ENCODE peak calls at places on chromosomes 3 and 15, in seven cellular contexts. One of them, this sample, is unnamed.

GRCh38 chr15:46918462-46919125 is 798.7 kb upstream of the SEMA6D start:
- DNase-seq in cardiac muscle cell: no peak
- DNase-seq in colonic mucosa: no peak
- DNase-seq in GM10248: no peak
- DNase-seq in fibroblast of pulmonary artery: no peak
- DNase-seq in CD4-positive, alpha-beta T cell: no peak
- DNase-seq in GM12865: no peak
- DNase-seq in this sample: no peak

GRCh38 chr3:171420667-171421066 is 39.5 kb downstream of the TNIK start:
- DNase-seq in CD4-positive, alpha-beta T cell: no peak
- DNase-seq in GM12865: no peak
- DNase-seq in colonic mucosa: no peak
- DNase-seq in cardiac muscle cell: no peak
- DNase-seq in fibroblast of pulmonary artery: peak; percentile 74
- DNase-seq in GM10248: no peak
- DNase-seq in this sample: no peak

GRCh38 chr3:55935241-55935640 is 448.1 kb upstream of the WNT5A start:
- DNase-seq in GM12865: no peak
- DNase-seq in CD4-positive, alpha-beta T cell: no peak
- DNase-seq in fibroblast of pulmonary artery: no peak
- DNase-seq in GM10248: no peak
- DNase-seq in cardiac muscle cell: no peak
- DNase-seq in colonic mucosa: no peak
- DNase-seq in this sample: no peak

GRCh38 chr3:46668591-46668990 is 24.9 kb downstream of the ALS2CL start:
- DNase-seq in fibroblast of pulmonary artery: no peak
- DNase-seq in GM10248: no peak
- DNase-seq in colonic mucosa: no peak
- DNase-seq in GM12865: no peak
- DNase-seq in CD4-positive, alpha-beta T cell: no peak
- DNase-seq in cardiac muscle cell: no peak
- DNase-seq in this sample: no peak

GRCh38 chr3:14525685-14526631 is 14.2 kb downstream of the GRIP2 start:
- DNase-seq in CD4-positive, alpha-beta T cell: no peak
- DNase-seq in GM10248: no peak
- DNase-seq in cardiac muscle cell: no peak
- DNase-seq in colonic mucosa: no peak
- DNase-seq in fibroblast of pulmonary artery: peak; percentile 31
- DNase-seq in GM12865: peak; percentile 7
- DNase-seq in this sample: peak; percentile 63

GRCh38 chr15:62985768-62986167 is 56.8 kb upstream of the TPM1 start:
- DNase-seq in colonic mucosa: no peak
- DNase-seq in GM10248: no peak
- DNase-seq in CD4-positive, alpha-beta T cell: no peak
- DNase-seq in cardiac muscle cell: no peak
- DNase-seq in GM12865: no peak
- DNase-seq in fibroblast of pulmonary artery: peak; percentile 60
- DNase-seq in this sample: no peak

GRCh38 chr3:47780727-47781325 is 867 bp downstream of the SMARCC1 start:
- DNase-seq in CD4-positive, alpha-beta T cell: no peak
- DNase-seq in GM12865: no peak
- DNase-seq in cardiac muscle cell: no peak
- DNase-seq in GM10248: no peak
- DNase-seq in fibroblast of pulmonary artery: peak; percentile 23
- DNase-seq in colonic mucosa: no peak
- DNase-seq in this sample: no peak

GRCh38 chr15:63501256-63502089 is 2.9 kb upstream of the USP3 start:
- DNase-seq in CD4-positive, alpha-beta T cell: peak; percentile 28
- DNase-seq in fibroblast of pulmonary artery: peak; percentile 96
- DNase-seq in GM10248: no peak
- DNase-seq in GM12865: peak; percentile 78
- DNase-seq in cardiac muscle cell: peak; percentile 37
- DNase-seq in colonic mucosa: peak; percentile 88
- DNase-seq in this sample: peak; percentile 86

GRCh38 chr3:30659270-30660127 is 53.1 kb downstream of the TGFBR2 start:
- DNase-seq in GM10248: no peak
- DNase-seq in GM12865: no peak
- DNase-seq in CD4-positive, alpha-beta T cell: no peak
- DNase-seq in cardiac muscle cell: no peak
- DNase-seq in fibroblast of pulmonary artery: peak; percentile 91
- DNase-seq in colonic mucosa: no peak
- DNase-seq in this sample: peak; percentile 79

GRCh38 chr3:72230774-72231379 is 445.9 kb upstream of the PROK2 start:
- DNase-seq in GM10248: no peak
- DNase-seq in CD4-positive, alpha-beta T cell: no peak
- DNase-seq in colonic mucosa: no peak
- DNase-seq in fibroblast of pulmonary artery: no peak
- DNase-seq in cardiac muscle cell: no peak
- DNase-seq in GM12865: no peak
- DNase-seq in this sample: no peak

GRCh38 chr15:45199136-45199810 is 11.5 kb upstream of the SHF start:
- DNase-seq in colonic mucosa: peak; percentile 68
- DNase-seq in GM12865: peak; percentile 71
- DNase-seq in cardiac muscle cell: peak; percentile 37
- DNase-seq in GM10248: no peak
- DNase-seq in fibroblast of pulmonary artery: no peak
- DNase-seq in CD4-positive, alpha-beta T cell: peak; percentile 19
- DNase-seq in this sample: peak; percentile 44

GRCh38 chr3:61570813-61571212 is 9.4 kb downstream of the PTPRG start:
- DNase-seq in fibroblast of pulmonary artery: no peak
- DNase-seq in GM10248: no peak
- DNase-seq in colonic mucosa: no peak
- DNase-seq in GM12865: no peak
- DNase-seq in cardiac muscle cell: no peak
- DNase-seq in CD4-positive, alpha-beta T cell: no peak
- DNase-seq in this sample: no peak

GRCh38 chr3:40829876-40830275 is 305.1 kb downstream of the ZNF621 start:
- DNase-seq in colonic mucosa: no peak
- DNase-seq in fibroblast of pulmonary artery: no peak
- DNase-seq in CD4-positive, alpha-beta T cell: no peak
- DNase-seq in GM10248: no peak
- DNase-seq in cardiac muscle cell: no peak
- DNase-seq in GM12865: no peak
- DNase-seq in this sample: no peak

GRCh38 chr3:196377321-196377720 is 39.1 kb upstream of the TM4SF19 start:
- DNase-seq in CD4-positive, alpha-beta T cell: no peak
- DNase-seq in cardiac muscle cell: no peak
- DNase-seq in colonic mucosa: no peak
- DNase-seq in fibroblast of pulmonary artery: no peak
- DNase-seq in GM12865: no peak
- DNase-seq in GM10248: no peak
- DNase-seq in this sample: no peak

GRCh38 chr3:57370331-57370730 is 77.8 kb upstream of the ASB14 start:
- DNase-seq in GM10248: no peak
- DNase-seq in fibroblast of pulmonary artery: no peak
- DNase-seq in cardiac muscle cell: no peak
- DNase-seq in CD4-positive, alpha-beta T cell: no peak
- DNase-seq in GM12865: no peak
- DNase-seq in colonic mucosa: no peak
- DNase-seq in this sample: no peak

GRCh38 chr3:58214484-58215316 is 3.9 kb upstream of the DNASE1L3 start:
- DNase-seq in GM10248: peak; percentile 67
- DNase-seq in cardiac muscle cell: no peak
- DNase-seq in fibroblast of pulmonary artery: peak; percentile 39
- DNase-seq in GM12865: peak; percentile 90
- DNase-seq in CD4-positive, alpha-beta T cell: no peak
- DNase-seq in colonic mucosa: no peak
- DNase-seq in this sample: peak; percentile 99

GRCh38 chr3:156860873-156861272 is 34.7 kb downstream of the LEKR1 start:
- DNase-seq in colonic mucosa: no peak
- DNase-seq in cardiac muscle cell: no peak
- DNase-seq in GM12865: no peak
- DNase-seq in fibroblast of pulmonary artery: no peak
- DNase-seq in GM10248: no peak
- DNase-seq in CD4-positive, alpha-beta T cell: no peak
- DNase-seq in this sample: peak; percentile 17

GRCh38 chr3:64975138-64975537 is 287.3 kb upstream of the ADAMTS9 start:
- DNase-seq in colonic mucosa: no peak
- DNase-seq in cardiac muscle cell: no peak
- DNase-seq in GM12865: no peak
- DNase-seq in CD4-positive, alpha-beta T cell: no peak
- DNase-seq in GM10248: no peak
- DNase-seq in fibroblast of pulmonary artery: peak; percentile 20
- DNase-seq in this sample: peak; percentile 59

GRCh38 chr3:76134166-76134565 is 348.8 kb upstream of the ZNF717 start:
- DNase-seq in fibroblast of pulmonary artery: no peak
- DNase-seq in CD4-positive, alpha-beta T cell: no peak
- DNase-seq in GM12865: no peak
- DNase-seq in GM10248: no peak
- DNase-seq in cardiac muscle cell: no peak
- DNase-seq in colonic mucosa: no peak
- DNase-seq in this sample: peak; percentile 6

GRCh38 chr3:53229171-53229570 is 26.7 kb downstream of the TKT start:
- DNase-seq in fibroblast of pulmonary artery: no peak
- DNase-seq in cardiac muscle cell: no peak
- DNase-seq in GM10248: no peak
- DNase-seq in colonic mucosa: no peak
- DNase-seq in CD4-positive, alpha-beta T cell: no peak
- DNase-seq in GM12865: no peak
- DNase-seq in this sample: no peak

GRCh38 chr3:88282519-88283241 is 132.9 kb downstream of the C3orf38 start:
- DNase-seq in colonic mucosa: no peak
- DNase-seq in fibroblast of pulmonary artery: no peak
- DNase-seq in GM10248: no peak
- DNase-seq in CD4-positive, alpha-beta T cell: no peak
- DNase-seq in cardiac muscle cell: no peak
- DNase-seq in GM12865: no peak
- DNase-seq in this sample: no peak

GRCh38 chr3:126346466-126346865 is 10.7 kb downstream of the KLF15 start:
- DNase-seq in GM12865: no peak
- DNase-seq in CD4-positive, alpha-beta T cell: no peak
- DNase-seq in colonic mucosa: peak; percentile 6
- DNase-seq in fibroblast of pulmonary artery: no peak
- DNase-seq in GM10248: no peak
- DNase-seq in cardiac muscle cell: no peak
- DNase-seq in this sample: no peak

GRCh38 chr15:41417812-41418211 is 917 bp downstream of the RTF1 start:
- DNase-seq in cardiac muscle cell: peak; percentile 16
- DNase-seq in GM10248: no peak
- DNase-seq in GM12865: no peak
- DNase-seq in fibroblast of pulmonary artery: peak; percentile 15
- DNase-seq in colonic mucosa: no peak
- DNase-seq in CD4-positive, alpha-beta T cell: no peak
- DNase-seq in this sample: peak; percentile 12

GRCh38 chr3:133697960-133698359 is 36.2 kb upstream of the TOPBP1 start:
- DNase-seq in GM10248: no peak
- DNase-seq in cardiac muscle cell: no peak
- DNase-seq in colonic mucosa: no peak
- DNase-seq in CD4-positive, alpha-beta T cell: no peak
- DNase-seq in GM12865: no peak
- DNase-seq in fibroblast of pulmonary artery: no peak
- DNase-seq in this sample: no peak

GRCh38 chr3:169914321-169914720 is 2.9 kb downstream of the SAMD7 start:
- DNase-seq in fibroblast of pulmonary artery: peak; percentile 52
- DNase-seq in colonic mucosa: no peak
- DNase-seq in GM12865: no peak
- DNase-seq in CD4-positive, alpha-beta T cell: no peak
- DNase-seq in cardiac muscle cell: no peak
- DNase-seq in GM10248: no peak
- DNase-seq in this sample: peak; percentile 45

GRCh38 chr15:71278989-71279756 is 163.9 kb downstream of the THSD4 start:
- DNase-seq in CD4-positive, alpha-beta T cell: no peak
- DNase-seq in fibroblast of pulmonary artery: peak; percentile 98
- DNase-seq in cardiac muscle cell: no peak
- DNase-seq in GM10248: no peak
- DNase-seq in colonic mucosa: peak; percentile 75
- DNase-seq in GM12865: no peak
- DNase-seq in this sample: peak; percentile 94

GRCh38 chr15:87604857-87605446 is 651.6 kb downstream of the NTRK3 start:
- DNase-seq in GM10248: peak; percentile 3
- DNase-seq in GM12865: peak; percentile 15
- DNase-seq in CD4-positive, alpha-beta T cell: no peak
- DNase-seq in cardiac muscle cell: peak; percentile 41
- DNase-seq in colonic mucosa: no peak
- DNase-seq in fibroblast of pulmonary artery: peak; percentile 42
- DNase-seq in this sample: peak; percentile 41
- TF ChIP-seq CTCF in GM10248: peak; percentile 18
- TF ChIP-seq CTCF in GM12865: peak; percentile 52
- TF ChIP-seq CTCF in CD4-positive, alpha-beta T cell: no peak
- TF ChIP-seq CTCF in cardiac muscle cell: peak; percentile 66
- TF ChIP-seq CTCF in colonic mucosa: no peak
- TF ChIP-seq CTCF in fibroblast of pulmonary artery: peak; percentile 63
- TF ChIP-seq CTCF in this sample: peak; percentile 49

DNA sequence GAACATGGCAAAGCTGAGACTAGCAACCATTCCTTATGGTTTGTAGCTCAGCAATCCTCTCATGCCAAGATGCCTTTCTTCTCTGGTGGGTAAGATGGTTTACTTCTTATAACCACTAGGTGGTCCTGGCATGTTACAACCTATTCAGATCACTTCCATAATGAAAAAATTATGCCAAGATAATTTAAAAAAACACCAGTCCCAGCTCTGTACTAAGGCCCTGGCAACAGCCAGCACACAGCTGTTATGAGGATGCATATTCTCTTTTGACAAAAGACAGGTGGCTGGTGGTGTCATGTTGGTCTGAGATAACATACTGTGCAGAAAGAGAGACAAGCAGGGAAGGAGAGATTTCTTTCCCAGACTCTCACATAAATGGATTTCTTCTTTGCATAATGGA is 65.7 kb upstream of the FRMD4B start:
- DNase-seq in GM12865: no peak
- DNase-seq in cardiac muscle cell: peak; percentile 14
- DNase-seq in fibroblast of pulmonary artery: no peak
- DNase-seq in GM10248: no peak
- DNase-seq in colonic mucosa: no peak
- DNase-seq in CD4-positive, alpha-beta T cell: no peak
- DNase-seq in this sample: no peak
- TF ChIP-seq CTCF in GM12865: no peak
- TF ChIP-seq CTCF in cardiac muscle cell: peak; percentile 22
- TF ChIP-seq CTCF in fibroblast of pulmonary artery: peak; percentile 27
- TF ChIP-seq CTCF in GM10248: no peak
- TF ChIP-seq CTCF in colonic mucosa: no peak
- TF ChIP-seq CTCF in CD4-positive, alpha-beta T cell: no peak
- TF ChIP-seq CTCF in this sample: no peak

DNA sequence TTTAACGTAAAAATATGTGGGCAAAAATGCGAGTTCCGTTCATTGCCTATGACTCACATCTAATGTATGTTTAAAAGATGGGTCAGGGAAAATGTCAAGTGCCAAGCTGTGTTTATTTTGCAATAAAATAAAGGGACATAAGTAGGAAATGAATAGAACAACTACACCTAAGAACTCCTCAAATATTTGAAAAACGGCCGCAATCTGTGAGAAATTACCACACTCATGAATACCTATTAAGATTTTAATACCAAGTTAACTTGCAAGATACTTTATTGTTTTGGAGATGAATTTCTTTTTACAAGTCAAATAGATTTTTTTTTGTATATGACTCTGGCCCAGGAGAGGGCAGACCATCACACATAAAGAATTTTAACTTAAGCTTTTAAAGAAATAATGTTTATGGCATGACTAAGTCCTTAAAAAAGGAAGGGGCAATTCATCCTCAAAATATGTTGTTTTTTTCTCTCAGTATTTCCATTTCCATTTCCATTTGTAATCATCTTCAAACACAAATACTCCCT is 152.7 kb downstream of the SUCNR1 start:
- DNase-seq in colonic mucosa: no peak
- DNase-seq in cardiac muscle cell: no peak
- DNase-seq in CD4-positive, alpha-beta T cell: no peak
- DNase-seq in fibroblast of pulmonary artery: peak; percentile 88
- DNase-seq in GM12865: peak; percentile 23
- DNase-seq in GM10248: no peak
- DNase-seq in this sample: peak; percentile 65
- TF ChIP-seq CTCF in colonic mucosa: no peak
- TF ChIP-seq CTCF in cardiac muscle cell: peak; percentile 39
- TF ChIP-seq CTCF in CD4-positive, alpha-beta T cell: no peak
- TF ChIP-seq CTCF in fibroblast of pulmonary artery: peak; percentile 38
- TF ChIP-seq CTCF in GM12865: peak; percentile 1
- TF ChIP-seq CTCF in GM10248: peak; percentile 21
- TF ChIP-seq CTCF in this sample: no peak

GRCh38 chr15:60899322-60899966 is 329.7 kb downstream of the RORA start:
- DNase-seq in colonic mucosa: no peak
- DNase-seq in CD4-positive, alpha-beta T cell: no peak
- DNase-seq in GM12865: peak; percentile 81
- DNase-seq in cardiac muscle cell: no peak
- DNase-seq in GM10248: peak; percentile 40
- DNase-seq in fibroblast of pulmonary artery: no peak
- DNase-seq in this sample: no peak
- TF ChIP-seq CTCF in colonic mucosa: no peak
- TF ChIP-seq CTCF in CD4-positive, alpha-beta T cell: no peak
- TF ChIP-seq CTCF in GM12865: no peak
- TF ChIP-seq CTCF in cardiac muscle cell: no peak
- TF ChIP-seq CTCF in GM10248: no peak
- TF ChIP-seq CTCF in fibroblast of pulmonary artery: no peak
- TF ChIP-seq CTCF in this sample: no peak